ENCODE peak calls at places on chromosome 18, in seven cellular contexts. X, O, G, K, P, F and W are unnamed samples.

GRCh38 chr18:51417643-51418483 is 220.4 kb upstream of the MEX3C start:
- DNase-seq in X (no peak), O (no peak), G (no peak), K (no peak), P (no peak), F (no peak), W (no peak)

GRCh38 chr18:7901657-7902056 is 334.5 kb downstream of the PTPRM start:
- DNase-seq in X (no peak), O (no peak), G (no peak), K (no peak), P (no peak), F (no peak), W (no peak)

GRCh38 chr18:31610841-31611240 is 19.2 kb downstream of the TTR start:
- DNase-seq in X (peak), O (no peak), G (no peak), K (no peak), P (peak), F (no peak), W (peak)

GRCh38 chr18:48023334-48024008 is 93.0 kb upstream of the SMAD2 start:
- DNase-seq in X (peak), O (no peak), G (no peak), K (no peak), P (peak), F (peak), W (peak)

GRCh38 chr18:55121397-55122170 is 162.3 kb upstream of the CCDC68 start:
- DNase-seq in X (no peak), O (no peak), G (no peak), K (no peak), P (no peak), F (no peak), W (no peak)

GRCh38 chr18:69697069-69697468 is 250.6 kb downstream of the CD226 start:
- DNase-seq in X (no peak), O (no peak), G (no peak), K (no peak), P (no peak), F (no peak), W (no peak)

GRCh38 chr18:11760498-11761158 is 71.6 kb downstream of the GNAL start:
- DNase-seq in X (no peak), O (no peak), G (no peak), K (no peak), P (no peak), F (no peak), W (no peak)

GRCh38 chr18:26383454-26384270 is 157.4 kb downstream of the TAF4B start:
- DNase-seq in X (peak), O (no peak), G (no peak), K (no peak), P (peak), F (no peak), W (peak)

GRCh38 chr18:1965016-1965415 is 606.3 kb downstream of the METTL4 start:
- DNase-seq in X (no peak), O (no peak), G (no peak), K (no peak), P (no peak), F (no peak), W (no peak)

GRCh38 chr18:10201226-10201625 is 253.2 kb upstream of the APCDD1 start:
- DNase-seq in X (no peak), O (no peak), G (no peak), K (no peak), P (no peak), F (no peak), W (no peak)

GRCh38 chr18:33744032-33744697 is 166.1 kb downstream of the ASXL3 start:
- DNase-seq in X (no peak), O (no peak), G (no peak), K (no peak), P (no peak), F (no peak), W (no peak)

GRCh38 chr18:70394672-70395071 is 105.8 kb downstream of the SOCS6 start:
- DNase-seq in X (no peak), O (no peak), G (no peak), K (no peak), P (no peak), F (no peak), W (no peak)

GRCh38 chr18:76491801-76492668 is 3.0 kb downstream of the ZNF516 start:
- DNase-seq in X (peak), O (peak), G (no peak), K (peak), P (peak), F (peak), W (peak)

GRCh38 chr18:22320155-22320554 is 97.6 kb downstream of the CTAGE1 start:
- DNase-seq in X (no peak), O (no peak), G (no peak), K (no peak), P (no peak), F (no peak), W (no peak)

GRCh38 chr18:56770097-56770496 is 118.9 kb downstream of the WDR7 start:
- DNase-seq in X (no peak), O (no peak), G (no peak), K (no peak), P (no peak), F (no peak), W (no peak)

GRCh38 chr18:13387856-13388548 is 169.4 kb downstream of the LDLRAD4 start:
- DNase-seq in X (peak), O (no peak), G (no peak), K (no peak), P (no peak), F (no peak), W (peak)

GRCh38 chr18:45836242-45837215 is 11.1 kb downstream of the SIGLEC15 start:
- DNase-seq in X (no peak), O (no peak), G (no peak), K (no peak), P (peak), F (no peak), W (no peak)

GRCh38 chr18:45386256-45386655 is 229.0 kb upstream of the SLC14A2 start:
- DNase-seq in X (peak), O (no peak), G (no peak), K (peak), P (peak), F (peak), W (peak)

GRCh38 chr18:10298346-10298745 is 156.1 kb upstream of the APCDD1 start:
- DNase-seq in X (no peak), O (no peak), G (no peak), K (no peak), P (no peak), F (no peak), W (no peak)

GRCh38 chr18:54503495-54503894 is 87.5 kb upstream of the DYNAP start:
- DNase-seq in X (no peak), O (no peak), G (no peak), K (no peak), P (no peak), F (no peak), W (no peak)

GRCh38 chr18:70936160-70936559 is 647.3 kb downstream of the SOCS6 start:
- DNase-seq in X (no peak), O (no peak), G (no peak), K (no peak), P (no peak), F (no peak), W (no peak)

GRCh38 chr18:59067873-59068272 is 71.8 kb upstream of the SEC11C start:
- DNase-seq in X (peak), O (no peak), G (no peak), K (no peak), P (peak), F (no peak), W (no peak)

GRCh38 chr18:23825978-23826405 is 136.7 kb downstream of the LAMA3 start:
- DNase-seq in X (peak), O (no peak), G (peak), K (no peak), P (no peak), F (no peak), W (peak)

GRCh38 chr18:3097082-3097481 is 84.1 kb upstream of the LPIN2 start:
- DNase-seq in X (no peak), O (peak), G (no peak), K (no peak), P (no peak), F (peak), W (no peak)

GRCh38 chr18:73690222-73690621 is 457.4 kb downstream of the FBXO15 start:
- DNase-seq in X (no peak), O (no peak), G (no peak), K (no peak), P (no peak), F (no peak), W (no peak)

GRCh38 chr18:36288689-36289088 is 8.8 kb upstream of the FHOD3 start:
- DNase-seq in X (no peak), O (no peak), G (no peak), K (no peak), P (peak), F (no peak), W (no peak)

GRCh38 chr18:58225101-58225500 is 181.1 kb downstream of the NEDD4L start:
- DNase-seq in X (no peak), O (no peak), G (no peak), K (no peak), P (no peak), F (peak), W (no peak)

GRCh38 chr18:9741821-9742541 is 33.9 kb downstream of the RAB31 start:
- DNase-seq in X (peak), O (no peak), G (no peak), K (no peak), P (no peak), F (no peak), W (peak)

GRCh38 chr18:49849331-49850217 is 36.2 kb upstream of the ACAA2 start:
- DNase-seq in X (peak), O (no peak), G (no peak), K (no peak), P (peak), F (no peak), W (peak)

GRCh38 chr18:6743988-6744387 is 14.5 kb downstream of the ARHGAP28 start:
- DNase-seq in X (no peak), O (no peak), G (no peak), K (no peak), P (no peak), F (no peak), W (no peak)

GRCh38 chr18:79104137-79104536 is 34.9 kb downstream of the ATP9B start:
- DNase-seq in X (no peak), O (no peak), G (no peak), K (no peak), P (no peak), F (no peak), W (no peak)

GRCh38 chr18:51479736-51480135 is 282.3 kb upstream of the MEX3C start:
- DNase-seq in X (no peak), O (no peak), G (no peak), K (no peak), P (no peak), F (no peak), W (no peak)